ENCODE peak calls at places on chromosomes 1 and 21, in six cellular contexts. One of them, this sample, is unnamed.

GRCh38 chr1:204027446-204027845 is 45.5 kb upstream of the SOX13 start:
- DNase-seq in NB4: no peak
- DNase-seq in A549: no peak
- DNase-seq in GM12878: no peak
- DNase-seq in K562: no peak
- DNase-seq in endothelial cell of umbilical vein: no peak
- DNase-seq in this sample: no peak

GRCh38 chr1:207890136-207890738 is 20.7 kb downstream of the CD34 start:
- DNase-seq in NB4: peak
- DNase-seq in A549: no peak
- DNase-seq in GM12878: no peak
- DNase-seq in K562: no peak
- DNase-seq in endothelial cell of umbilical vein: peak
- DNase-seq in this sample: no peak

GRCh38 chr1:108199231-108199657 is 899 bp downstream of the SLC25A24 start:
- DNase-seq in NB4: peak
- DNase-seq in A549: peak
- DNase-seq in GM12878: no peak
- DNase-seq in K562: no peak
- DNase-seq in endothelial cell of umbilical vein: peak
- DNase-seq in this sample: peak

GRCh38 chr1:183167676-183168075 is 18.4 kb upstream of the LAMC2 start:
- DNase-seq in NB4: no peak
- DNase-seq in A549: no peak
- DNase-seq in GM12878: no peak
- DNase-seq in K562: no peak
- DNase-seq in endothelial cell of umbilical vein: no peak
- DNase-seq in this sample: no peak

GRCh38 chr1:78792756-78793155 is 143.1 kb downstream of the IFI44 start:
- DNase-seq in NB4: no peak
- DNase-seq in A549: no peak
- DNase-seq in GM12878: no peak
- DNase-seq in K562: no peak
- DNase-seq in endothelial cell of umbilical vein: no peak
- DNase-seq in this sample: no peak

GRCh38 chr1:52167014-52167753 is 25.3 kb downstream of the ZFYVE9 start:
- DNase-seq in NB4: no peak
- DNase-seq in A549: no peak
- DNase-seq in GM12878: no peak
- DNase-seq in K562: no peak
- DNase-seq in endothelial cell of umbilical vein: no peak
- DNase-seq in this sample: no peak

GRCh38 chr1:61993331-61993961 is 201.2 kb upstream of the L1TD1 start:
- DNase-seq in NB4: no peak
- DNase-seq in A549: peak
- DNase-seq in GM12878: no peak
- DNase-seq in K562: no peak
- DNase-seq in endothelial cell of umbilical vein: no peak
- DNase-seq in this sample: no peak

GRCh38 chr1:179831852-179832699 is 45.5 kb downstream of the TOR1AIP2 start:
- DNase-seq in NB4: no peak
- DNase-seq in A549: no peak
- DNase-seq in GM12878: no peak
- DNase-seq in K562: no peak
- DNase-seq in endothelial cell of umbilical vein: no peak
- DNase-seq in this sample: no peak

GRCh38 chr1:230170610-230171009 is 103.6 kb downstream of the GALNT2 start:
- DNase-seq in NB4: no peak
- DNase-seq in A549: no peak
- DNase-seq in GM12878: no peak
- DNase-seq in K562: no peak
- DNase-seq in endothelial cell of umbilical vein: no peak
- DNase-seq in this sample: no peak

GRCh38 chr1:103435443-103435842 is 90.1 kb upstream of the RNPC3 start:
- DNase-seq in NB4: no peak
- DNase-seq in A549: no peak
- DNase-seq in GM12878: no peak
- DNase-seq in K562: no peak
- DNase-seq in endothelial cell of umbilical vein: no peak
- DNase-seq in this sample: no peak

GRCh38 chr21:29152936-29153335 is 22.5 kb downstream of the MAP3K7CL start:
- DNase-seq in NB4: no peak
- DNase-seq in A549: no peak
- DNase-seq in GM12878: no peak
- DNase-seq in K562: no peak
- DNase-seq in endothelial cell of umbilical vein: no peak
- DNase-seq in this sample: no peak

GRCh38 chr1:40801742-40802077 is 18.1 kb downstream of the KCNQ4 start:
- DNase-seq in NB4: no peak
- DNase-seq in A549: no peak
- DNase-seq in GM12878: no peak
- DNase-seq in K562: no peak
- DNase-seq in endothelial cell of umbilical vein: no peak
- DNase-seq in this sample: no peak

GRCh38 chr21:45362077-45362747 is 42.8 kb upstream of the COL18A1 start:
- DNase-seq in NB4: no peak
- DNase-seq in A549: no peak
- DNase-seq in GM12878: no peak
- DNase-seq in K562: no peak
- DNase-seq in endothelial cell of umbilical vein: no peak
- DNase-seq in this sample: no peak

GRCh38 chr1:202007703-202008489 is 2.5 kb upstream of the ELF3 start:
- DNase-seq in NB4: no peak
- DNase-seq in A549: no peak
- DNase-seq in GM12878: no peak
- DNase-seq in K562: peak
- DNase-seq in endothelial cell of umbilical vein: no peak
- DNase-seq in this sample: no peak

DNA sequence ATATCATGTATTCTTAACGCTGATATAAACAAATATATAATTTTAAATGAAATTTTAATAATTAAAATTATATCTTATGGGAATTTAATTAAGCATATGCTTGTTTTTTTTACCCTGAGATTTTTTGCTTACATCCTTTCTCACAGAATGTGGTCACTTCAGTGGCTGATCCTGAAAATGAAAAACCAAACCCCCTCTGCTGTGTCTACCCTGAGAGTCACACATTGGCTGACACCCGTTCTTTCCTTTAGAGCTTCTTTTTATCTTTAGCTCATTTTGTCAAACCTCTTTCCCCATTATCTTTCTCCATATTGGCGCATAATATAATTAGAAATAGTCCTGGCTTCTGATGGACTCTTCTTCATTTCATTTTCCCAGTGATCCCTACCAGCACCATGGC is 10.8 kb upstream of the CACYBP start:
- DNase-seq in NB4: no peak
- DNase-seq in A549: no peak
- DNase-seq in GM12878: no peak
- DNase-seq in K562: no peak
- DNase-seq in endothelial cell of umbilical vein: no peak
- DNase-seq in this sample: no peak
- TF ChIP-seq MYC in NB4: no peak
- TF ChIP-seq MYC in A549: no peak
- TF ChIP-seq MYC in GM12878: no peak
- TF ChIP-seq MYC in K562: no peak
- TF ChIP-seq MYC in endothelial cell of umbilical vein: no peak
- TF ChIP-seq MYC in this sample: no peak

GRCh38 chr1:53470155-53470554 is 11.0 kb downstream of the DMRTB1 start:
- DNase-seq in NB4: no peak
- DNase-seq in A549: peak
- DNase-seq in GM12878: no peak
- DNase-seq in K562: peak
- DNase-seq in endothelial cell of umbilical vein: peak
- DNase-seq in this sample: peak
- TF ChIP-seq MYC in NB4: no peak
- TF ChIP-seq MYC in A549: no peak
- TF ChIP-seq MYC in GM12878: no peak
- TF ChIP-seq MYC in K562: no peak
- TF ChIP-seq MYC in endothelial cell of umbilical vein: no peak
- TF ChIP-seq MYC in this sample: no peak

GRCh38 chr1:153531638-153532037 is 4.2 kb downstream of the S100A6 start:
- DNase-seq in NB4: no peak
- DNase-seq in A549: no peak
- DNase-seq in GM12878: no peak
- DNase-seq in K562: no peak
- DNase-seq in endothelial cell of umbilical vein: no peak
- DNase-seq in this sample: no peak

GRCh38 chr1:153534226-153534932 is 1.4 kb downstream of the S100A6 start:
- DNase-seq in NB4: no peak
- DNase-seq in A549: peak
- DNase-seq in GM12878: no peak
- DNase-seq in K562: no peak
- DNase-seq in endothelial cell of umbilical vein: no peak
- DNase-seq in this sample: no peak

GRCh38 chr1:153532769-153533599 is 2.8 kb downstream of the S100A6 start:
- DNase-seq in NB4: peak
- DNase-seq in A549: peak
- DNase-seq in GM12878: no peak
- DNase-seq in K562: peak
- DNase-seq in endothelial cell of umbilical vein: peak
- DNase-seq in this sample: peak

GRCh38 chr1:153533689-153534201 is 2.0 kb downstream of the S100A6 start:
- DNase-seq in NB4: no peak
- DNase-seq in A549: peak
- DNase-seq in GM12878: no peak
- DNase-seq in K562: peak
- DNase-seq in endothelial cell of umbilical vein: peak
- DNase-seq in this sample: peak

GRCh38 chr1:153532161-153532560 is 3.6 kb downstream of the S100A6 start:
- DNase-seq in NB4: peak
- DNase-seq in A549: no peak
- DNase-seq in GM12878: no peak
- DNase-seq in K562: no peak
- DNase-seq in endothelial cell of umbilical vein: peak
- DNase-seq in this sample: no peak
- TF ChIP-seq MYC in NB4: peak
- TF ChIP-seq MYC in A549: no peak
- TF ChIP-seq MYC in GM12878: no peak
- TF ChIP-seq MYC in K562: no peak
- TF ChIP-seq MYC in endothelial cell of umbilical vein: no peak
- TF ChIP-seq MYC in this sample: no peak

GRCh38 chr1:98672184-98672583 is 10.7 kb downstream of the SNX7 start:
- DNase-seq in NB4: no peak
- DNase-seq in A549: no peak
- DNase-seq in GM12878: no peak
- DNase-seq in K562: no peak
- DNase-seq in endothelial cell of umbilical vein: no peak
- DNase-seq in this sample: no peak

GRCh38 chr1:98677288-98677687 is 15.8 kb downstream of the SNX7 start:
- DNase-seq in NB4: no peak
- DNase-seq in A549: peak
- DNase-seq in GM12878: no peak
- DNase-seq in K562: no peak
- DNase-seq in endothelial cell of umbilical vein: no peak
- DNase-seq in this sample: no peak

GRCh38 chr1:98669355-98670296 is 8.1 kb downstream of the SNX7 start:
- DNase-seq in NB4: no peak
- DNase-seq in A549: no peak
- DNase-seq in GM12878: no peak
- DNase-seq in K562: no peak
- DNase-seq in endothelial cell of umbilical vein: no peak
- DNase-seq in this sample: no peak

GRCh38 chr1:98668733-98669132 is 7.2 kb downstream of the SNX7 start:
- DNase-seq in NB4: no peak
- DNase-seq in A549: no peak
- DNase-seq in GM12878: no peak
- DNase-seq in K562: no peak
- DNase-seq in endothelial cell of umbilical vein: no peak
- DNase-seq in this sample: no peak

DNA sequence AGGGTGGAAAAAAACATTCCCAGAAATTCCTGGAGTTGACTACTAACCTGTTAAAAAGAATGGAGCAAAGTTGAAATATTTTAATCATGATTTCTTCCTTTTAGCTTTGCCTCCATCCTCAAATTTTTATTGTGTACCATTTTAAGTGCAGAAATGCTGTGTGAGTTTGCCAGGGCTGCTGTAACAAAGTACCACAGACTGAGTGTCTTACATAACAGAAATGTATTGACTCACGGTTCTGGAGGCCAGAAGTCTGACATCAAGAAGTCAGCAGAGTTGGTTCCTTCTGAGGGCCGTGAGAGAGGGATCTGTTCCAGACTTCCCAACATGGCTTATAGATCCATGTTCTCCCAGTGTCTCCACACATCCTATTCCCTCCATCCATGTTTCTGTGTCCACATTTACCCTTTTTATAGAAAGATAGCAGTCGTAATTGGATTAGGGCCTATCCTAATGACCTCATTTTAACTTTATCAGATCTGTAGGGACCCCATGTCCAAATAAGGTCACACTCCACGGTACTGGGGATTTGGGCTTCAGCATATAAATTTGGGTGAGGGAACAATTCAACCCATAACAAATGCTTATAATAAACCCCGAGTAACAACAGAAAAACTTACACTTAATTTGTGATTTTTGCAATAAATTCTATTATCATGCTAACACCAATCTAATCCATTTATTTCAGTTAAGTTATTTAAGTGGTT is 12.7 kb downstream of the SNX7 start:
- DNase-seq in NB4: no peak
- DNase-seq in A549: no peak
- DNase-seq in GM12878: no peak
- DNase-seq in K562: no peak
- DNase-seq in endothelial cell of umbilical vein: no peak
- DNase-seq in this sample: no peak
- TF ChIP-seq MYC in NB4: no peak
- TF ChIP-seq MYC in A549: no peak
- TF ChIP-seq MYC in GM12878: no peak
- TF ChIP-seq MYC in K562: no peak
- TF ChIP-seq MYC in endothelial cell of umbilical vein: no peak
- TF ChIP-seq MYC in this sample: no peak

GRCh38 chr1:2414297-2414958 is 2.1 kb upstream of the PEX10 start:
- DNase-seq in NB4: peak
- DNase-seq in A549: peak
- DNase-seq in GM12878: peak
- DNase-seq in K562: peak
- DNase-seq in endothelial cell of umbilical vein: peak
- DNase-seq in this sample: peak

GRCh38 chr1:2413495-2414296 is 1.3 kb upstream of the PEX10 start:
- DNase-seq in NB4: peak
- DNase-seq in A549: peak
- DNase-seq in GM12878: no peak
- DNase-seq in K562: peak
- DNase-seq in endothelial cell of umbilical vein: no peak
- DNase-seq in this sample: peak

GRCh38 chr1:2411801-2412394 is 466 bp downstream of the PEX10 start:
- DNase-seq in NB4: no peak
- DNase-seq in A549: peak
- DNase-seq in GM12878: no peak
- DNase-seq in K562: peak
- DNase-seq in endothelial cell of umbilical vein: no peak
- DNase-seq in this sample: no peak

GRCh38 chr1:2412773-2413494 is 570 bp upstream of the PEX10 start:
- DNase-seq in NB4: peak
- DNase-seq in A549: peak
- DNase-seq in GM12878: no peak
- DNase-seq in K562: peak
- DNase-seq in endothelial cell of umbilical vein: no peak
- DNase-seq in this sample: peak

GRCh38 chr1:2412395-2412772 is at the start of gene PEX10:
- DNase-seq in NB4: peak
- DNase-seq in A549: peak
- DNase-seq in GM12878: peak
- DNase-seq in K562: peak
- DNase-seq in endothelial cell of umbilical vein: peak
- DNase-seq in this sample: peak
- TF ChIP-seq MYC in NB4: peak
- TF ChIP-seq MYC in A549: peak
- TF ChIP-seq MYC in GM12878: no peak
- TF ChIP-seq MYC in K562: no peak
- TF ChIP-seq MYC in endothelial cell of umbilical vein: peak
- TF ChIP-seq MYC in this sample: peak

This sample was measured in HepG2.